ENCODE peak calls at places on chromosomes 16 and 17, in four cellular contexts. W is activated naive CD4-positive, alpha-beta T cell; L is SHP77; Y is C1 segment of cervical spinal cord. B is an unnamed sample.

GRCh38 chr16:88681084-88681680 is 5.1 kb downstream of the SNAI3 start:
- DNase-seq in L (no peak), Y (peak), W (no peak), B (no peak)

GRCh38 chr16:48231675-48232214 is 12.4 kb upstream of the LONP2 start:
- DNase-seq in L (peak), Y (no peak), W (no peak), B (peak)

GRCh38 chr17:41392278-41392677 is 5.1 kb downstream of the KRT31 start:
- DNase-seq in W (no peak), Y (no peak), L (no peak), B (peak)

GRCh38 chr16:48426244-48427135 is 41.3 kb upstream of the SIAH1 start:
- DNase-seq in Y (no peak), L (no peak), W (no peak), B (peak)

GRCh38 chr16:73794936-73795335 is 501.7 kb upstream of the PSMD7 start:
- DNase-seq in Y (peak), W (no peak), L (no peak), B (no peak)

GRCh38 chr16:84788968-84789371 is 30.8 kb upstream of the CRISPLD2 start:
- DNase-seq in W (no peak), Y (no peak), L (no peak), B (no peak)

GRCh38 chr16:50265260-50265659 is 1.1 kb upstream of the ADCY7 start:
- DNase-seq in Y (no peak), L (peak), W (no peak), B (peak)

GRCh38 chr16:87317766-87318121 is 552 bp upstream of the C16orf95 start:
- DNase-seq in W (no peak), Y (no peak), L (no peak), B (peak)

GRCh38 chr17:82407255-82407654 is 10.9 kb upstream of the HEXD start:
- DNase-seq in W (no peak), L (no peak), Y (no peak), B (peak)

GRCh38 chr16:83365166-83365565 is 442.6 kb upstream of the HSBP1 start:
- DNase-seq in W (no peak), Y (no peak), L (no peak), B (peak)

GRCh38 chr17:37643118-37643766 is at the start of gene DDX52:
- DNase-seq in Y (peak), W (peak), L (peak), B (peak)

GRCh38 chr16:85179344-85180046 is 67.2 kb upstream of the CIBAR2 start:
- DNase-seq in Y (no peak), L (no peak), W (no peak), B (no peak)

GRCh38 chr17:63984206-63984605 is 11.5 kb upstream of the SCN4A start:
- DNase-seq in Y (no peak), W (no peak), L (no peak), B (peak)

GRCh38 chr17:63171428-63172205 is 205.6 kb downstream of the TANC2 start:
- DNase-seq in Y (no peak), W (no peak), L (no peak), B (peak)

GRCh38 chr16:26365555-26365954 is 673.8 kb downstream of the HS3ST4 start:
- DNase-seq in L (peak), Y (no peak), W (no peak), B (no peak)

GRCh38 chr17:27530791-27531391 is 74.6 kb downstream of the KSR1 start:
- DNase-seq in Y (no peak), L (peak), W (no peak), B (no peak)

GRCh38 chr16:50924759-50925545 is 183.1 kb downstream of the CYLD start:
- DNase-seq in W (no peak), Y (no peak), L (no peak), B (no peak)

GRCh38 chr17:28705728-28706334 is 5.9 kb downstream of the PROCA1 start:
- DNase-seq in L (no peak), Y (no peak), W (no peak), B (no peak)

GRCh38 chr17:50052822-50053653 is 2.9 kb upstream of the ITGA3 start:
- DNase-seq in L (no peak), W (no peak), Y (no peak), B (peak)